ENCODE peak calls at places on chromosomes 6 and 20, in six cellular contexts. Z is substantia nigra, E is fibroblast of lung, L is activated gamma-delta T cell, Y is NCI-H1417 treated with DMSO at 0.1 percent for 48 hours, G is HEK293T. P is an unnamed sample.

GRCh38 chr6:139388384-139388783 is 13.9 kb upstream of the CITED2 start:
- DNase-seq in Z (no peak), E (no peak), L (no peak), Y (no peak), G (no peak), P (no peak)

GRCh38 chr6:106119526-106119925 is 33.4 kb downstream of the PRDM1 start:
- DNase-seq in Z (no peak), E (no peak), L (no peak), Y (no peak), G (no peak), P (no peak)

GRCh38 chr6:89660981-89661380 is 22.4 kb upstream of the LYRM2 start:
- DNase-seq in Z (no peak), E (no peak), L (no peak), Y (no peak), G (no peak), P (no peak)

GRCh38 chr6:165439928-165440554 is 130.6 kb upstream of the C6orf118 start:
- DNase-seq in Z (no peak), E (peak; percentile 75), L (no peak), Y (no peak), G (peak; percentile 21), P (no peak)

GRCh38 chr6:152474341-152474740 is 162.8 kb downstream of the SYNE1 start:
- DNase-seq in Z (no peak), E (no peak), L (no peak), Y (no peak), G (no peak), P (no peak)

GRCh38 chr6:125867483-125867935 is 76.7 kb downstream of the NCOA7 start:
- DNase-seq in Z (no peak), E (peak; percentile 63), L (no peak), Y (no peak), G (no peak), P (peak; percentile 92)

GRCh38 chr6:3913077-3913957 is 64.1 kb downstream of the FAM50B start:
- DNase-seq in Z (no peak), E (peak; percentile 97), L (no peak), Y (no peak), G (peak; percentile 23), P (peak; percentile 67)

GRCh38 chr6:169319561-169319960 is 65.9 kb upstream of the THBS2 start:
- DNase-seq in Z (no peak), E (peak; percentile 12), L (no peak), Y (no peak), G (no peak), P (no peak)

GRCh38 chr20:7010584-7010983 is 243.1 kb downstream of the BMP2 start:
- DNase-seq in Z (no peak), E (peak; percentile 13), L (no peak), Y (no peak), G (no peak), P (peak; percentile 9)

GRCh38 chr20:8481636-8482035 is 349.6 kb downstream of the PLCB1 start:
- DNase-seq in Z (no peak), E (peak; percentile 82), L (no peak), Y (no peak), G (no peak), P (no peak)

GRCh38 chr20:52572687-52573086 is 381.1 kb upstream of the ZFP64 start:
- DNase-seq in Z (no peak), E (peak; percentile 34), L (no peak), Y (no peak), G (no peak), P (no peak)

P was measured in keratinocyte.